ENCODE peak calls at places on chromosomes 3 and 15, in four cellular contexts. B is cardiac muscle cell, D is HepG2, F is adrenal gland. M is an unnamed sample.

GRCh38 chr15:100131321-100132224 is 210.2 kb downstream of the ADAMTS17 start:
- DNase-seq in D (peak; percentile 61), B (peak; percentile 75), F (peak; percentile 76), M (peak; percentile 7)

GRCh38 chr3:99974989-99975388 is 139.3 kb downstream of the FILIP1L start:
- DNase-seq in B (no peak), D (no peak), F (no peak), M (no peak)

GRCh38 chr15:62059818-62060115 is 480 bp downstream of the VPS13C start:
- DNase-seq in F (peak; percentile 64), B (peak; percentile 53), D (peak; percentile 61), M (peak; percentile 49)

GRCh38 chr3:171364500-171364899 is 95.7 kb downstream of the TNIK start:
- DNase-seq in F (no peak), D (no peak), B (no peak), M (no peak)

GRCh38 chr15:33022629-33023028 is 171.9 kb downstream of the FMN1 start:
- DNase-seq in B (peak; percentile 30), F (peak; percentile 40), D (no peak), M (no peak)

GRCh38 chr15:50797926-50798325 is 32.4 kb upstream of the SPPL2A start:
- DNase-seq in D (no peak), F (no peak), B (no peak), M (no peak)

GRCh38 chr3:45329779-45330305 is 58.5 kb upstream of the LARS2 start:
- DNase-seq in D (no peak), B (no peak), F (no peak), M (no peak)

GRCh38 chr15:78374436-78375393 is 34.6 kb downstream of the CRABP1 start:
- DNase-seq in F (no peak), B (no peak), D (peak; percentile 90), M (no peak)

GRCh38 chr15:31153531-31153930 is 52.0 kb upstream of the TRPM1 start:
- DNase-seq in B (no peak), D (no peak), F (no peak), M (no peak)

GRCh38 chr3:149581248-149581647 is 76.6 kb downstream of the WWTR1 start:
- DNase-seq in B (no peak), F (no peak), D (no peak), M (no peak)

GRCh38 chr3:111303760-111304159 is 232.1 kb downstream of the NECTIN3 start:
- DNase-seq in F (no peak), B (no peak), D (no peak), M (no peak)

GRCh38 chr3:129058441-129059194 is 2.0 kb upstream of the GP9 start:
- DNase-seq in F (no peak), B (no peak), D (no peak), M (peak; percentile 28)

GRCh38 chr3:98692787-98693473 is 70.2 kb upstream of the ST3GAL6 start:
- DNase-seq in F (peak; percentile 29), B (peak; percentile 52), D (peak; percentile 12), M (no peak)

GRCh38 chr3:46464326-46465195 is at the start of gene LTF:
- DNase-seq in B (no peak), F (no peak), D (no peak), M (no peak)

GRCh38 chr15:41233367-41233771 is 2.3 kb downstream of the CHP1 start:
- DNase-seq in B (peak; percentile 76), D (peak; percentile 14), F (no peak), M (no peak)

GRCh38 chr3:192819001-192819569 is 91.7 kb upstream of the FGF12 start:
- DNase-seq in D (no peak), F (peak; percentile 37), B (peak; percentile 79), M (no peak)

GRCh38 chr3:153760952-153761351 is 360.2 kb upstream of the ARHGEF26 start:
- DNase-seq in D (no peak), B (no peak), F (no peak), M (no peak)

GRCh38 chr3:133792171-133792763 is 13.3 kb upstream of the SRPRB start:
- DNase-seq in B (peak; percentile 3), F (no peak), D (no peak), M (no peak)

GRCh38 chr15:51576911-51577500 is 45.6 kb downstream of the DMXL2 start:
- DNase-seq in D (no peak), F (no peak), B (peak; percentile 92), M (no peak)

GRCh38 chr3:141659821-141660597 is 78.1 kb upstream of the RNF7 start:
- DNase-seq in F (peak; percentile 86), D (no peak), B (peak; percentile 60), M (no peak)

GRCh38 chr3:127655641-127656040 is 17.1 kb upstream of the ABTB1 start:
- DNase-seq in B (peak; percentile 52), F (peak; percentile 30), D (no peak), M (no peak)

GRCh38 chr3:110413291-110413690 is 658.3 kb upstream of the NECTIN3 start:
- DNase-seq in B (no peak), F (no peak), D (no peak), M (no peak)

GRCh38 chr3:156899951-156900350 is 73.8 kb downstream of the LEKR1 start:
- DNase-seq in D (peak; percentile 11), B (no peak), F (no peak), M (no peak)

GRCh38 chr3:150756491-150757059 is 6.4 kb downstream of the SIAH2 start:
- DNase-seq in F (no peak), D (no peak), B (no peak), M (no peak)

GRCh38 chr15:59556405-59556804 is 55.2 kb upstream of the GCNT3 start:
- DNase-seq in D (no peak), F (no peak), B (no peak), M (no peak)

GRCh38 chr3:123302961-123303360 is 101.2 kb downstream of the SEC22A start:
- DNase-seq in B (no peak), F (no peak), D (no peak), M (no peak)

GRCh38 chr15:98648654-98649537 is 557 bp downstream of the IGF1R start:
- DNase-seq in F (peak; percentile 65), D (no peak), B (peak; percentile 68), M (peak; percentile 50)

GRCh38 chr3:64667138-64667537 is 20.7 kb downstream of the ADAMTS9 start:
- DNase-seq in F (no peak), D (no peak), B (peak; percentile 39), M (no peak)

GRCh38 chr15:47742334-47742733 is 25.0 kb downstream of the SEMA6D start:
- DNase-seq in F (no peak), B (no peak), D (no peak), M (no peak)

GRCh38 chr3:114506622-114507300 is 212.9 kb downstream of the TIGIT start:
- DNase-seq in D (no peak), B (no peak), F (peak; percentile 26), M (no peak)

GRCh38 chr3:5038243-5038642 is 59.0 kb downstream of the BHLHE40 start:
- DNase-seq in B (no peak), D (no peak), F (no peak), M (no peak)

GRCh38 chr3:142896201-142896755 is 7.4 kb upstream of the PCOLCE2 start:
- DNase-seq in D (no peak), F (no peak), B (peak; percentile 27), M (no peak)

GRCh38 chr3:71713041-71713440 is 12.2 kb downstream of the EIF4E3 start:
- DNase-seq in F (no peak), B (no peak), D (no peak), M (no peak)

GRCh38 chr15:43517354-43518072 is at the start of gene MAP1A:
- DNase-seq in B (peak; percentile 71), D (no peak), F (no peak), M (no peak)

GRCh38 chr3:41424543-41425300 is 225.4 kb downstream of the CTNNB1 start:
- DNase-seq in F (no peak), B (no peak), D (no peak), M (no peak)

GRCh38 chr3:82224661-82225060 is 463.2 kb upstream of the GBE1 start:
- DNase-seq in F (no peak), D (no peak), B (no peak), M (no peak)

GRCh38 chr3:65796676-65797075 is 242.0 kb downstream of the MAGI1 start:
- DNase-seq in D (no peak), F (no peak), B (no peak), M (no peak)

GRCh38 chr15:75355369-75355768 is 8.5 kb downstream of the NEIL1 start:
- DNase-seq in F (no peak), B (no peak), D (no peak), M (no peak)
- H3K36me3 ChIP-seq in F (no peaks in the 10 kb centered on the region), B (peaks cover 4% of the 10 kb centered on the region), D (peaks cover 19% of the 10 kb centered on the region), M (no peaks in the 10 kb centered on the region)

DNA sequence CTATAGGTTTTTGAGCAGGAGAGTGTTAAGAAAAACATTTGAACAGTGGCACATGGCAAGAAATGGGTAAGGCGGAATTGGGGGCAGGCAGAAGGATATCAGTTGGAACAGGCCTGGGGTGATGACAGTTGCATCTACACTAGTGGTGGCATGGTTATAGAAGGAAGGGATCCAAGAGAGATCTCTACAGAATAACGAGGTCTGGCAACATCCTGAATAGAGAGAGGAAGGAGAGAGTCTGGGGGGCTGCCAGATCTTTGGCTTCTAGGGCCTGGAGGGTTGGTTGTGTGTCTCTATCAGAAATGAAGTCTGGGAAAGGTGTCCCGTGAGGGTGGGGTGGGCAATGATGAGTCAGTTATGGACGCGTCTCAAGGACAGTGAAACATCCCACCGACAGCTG is 26.3 kb downstream of the FSTL1 start:
- DNase-seq in D (no peak), B (no peak), F (no peak), M (no peak)
- H3K4me3 ChIP-seq in D (no peak overlapping the region), B (no peak overlapping the region), F (no peak overlapping the region), M (no peak overlapping the region)

DNA sequence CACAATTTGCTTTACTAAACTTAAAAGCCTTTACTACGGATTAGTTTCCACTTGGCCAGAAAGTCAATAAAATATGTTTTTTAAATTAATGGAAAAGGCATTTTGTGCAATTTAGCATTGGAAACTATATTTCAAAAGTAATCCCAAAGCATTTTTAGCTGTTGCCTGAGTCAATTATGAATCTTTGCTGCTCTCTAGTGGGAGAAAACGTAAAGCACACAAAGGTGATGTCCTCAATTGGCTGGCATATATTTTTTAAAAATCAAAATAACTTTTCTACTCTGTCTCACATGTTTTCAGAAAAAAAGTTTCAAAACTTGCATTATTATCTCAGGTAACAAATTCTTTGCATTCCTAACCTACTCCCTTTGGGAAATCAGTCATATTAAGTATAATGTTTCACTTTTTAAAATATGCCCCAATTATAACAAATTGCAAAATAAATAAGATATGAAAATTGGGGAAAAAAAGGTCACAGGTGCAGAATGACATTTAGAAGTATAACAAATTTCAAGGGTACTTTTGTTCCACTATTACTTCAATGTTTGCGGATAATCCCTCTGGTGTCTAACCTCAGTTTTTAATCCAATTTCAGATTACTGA is 47.2 kb upstream of the TEX55 start:
- DNase-seq in D (peak; percentile 18), B (peak; percentile 48), F (no peak), M (no peak)
- H3K36me3 ChIP-seq in D (no peaks in the 10 kb centered on the region), B (no peaks in the 10 kb centered on the region), F (no peaks in the 10 kb centered on the region), M (no peaks in the 10 kb centered on the region)

GRCh38 chr3:61927332-61927731 is 366.0 kb downstream of the PTPRG start:
- DNase-seq in F (peak; percentile 41), D (no peak), B (peak; percentile 91), M (no peak)
- H3K4me3 ChIP-seq in F (no peak overlapping the region), D (no peak overlapping the region), B (no peak overlapping the region), M (no peak overlapping the region)

GRCh38 chr3:47611577-47611976 is 32.9 kb upstream of the CSPG5 start:
- DNase-seq in F (no peak), D (no peak), B (no peak), M (no peak)

GRCh38 chr3:47612879-47613278 is 34.2 kb upstream of the CSPG5 start:
- DNase-seq in F (no peak), B (no peak), D (no peak), M (no peak)

GRCh38 chr3:47612178-47612577 is 33.5 kb upstream of the CSPG5 start:
- DNase-seq in F (no peak), D (no peak), B (peak; percentile 90), M (no peak)

GRCh38 chr3:47613723-47614122 is 35.1 kb upstream of the CSPG5 start:
- DNase-seq in D (no peak), B (no peak), F (no peak), M (no peak)

GRCh38 chr3:47610572-47610971 is 31.9 kb upstream of the CSPG5 start:
- DNase-seq in F (no peak), D (no peak), B (no peak), M (no peak)
- H3K36me3 ChIP-seq in F (no peaks in the 10 kb centered on the region), D (peaks cover 82% of the 10 kb centered on the region), B (peaks cover 34% of the 10 kb centered on the region), M (peaks cover 12% of the 10 kb centered on the region)

M was measured in naive thymus-derived CD4-positive, alpha-beta T cell.